ENCODE peak calls at places on chromosomes 5 and 9, in six cellular contexts. V is epithelial cell of esophagus, S is DND-41, B is thoracic aorta, Y is breast epithelium, R is MM.1S. O is an unnamed sample.

GRCh38 chr5:172837640-172838039 is 3.6 kb downstream of the ERGIC1 start:
- DNase-seq in V (no peak), S (peak), B (no peak), Y (peak), R (peak), O (peak)

GRCh38 chr5:1907616-1908015 is 24.9 kb upstream of the IRX4 start:
- DNase-seq in V (no peak), S (no peak), B (no peak), Y (peak), R (no peak), O (no peak)

GRCh38 chr9:136538599-136539426 is 7.0 kb downstream of the NOTCH1 start:
- DNase-seq in V (peak), S (no peak), B (no peak), Y (no peak), R (peak), O (no peak)

GRCh38 chr5:131605086-131605485 is 29.9 kb downstream of the RAPGEF6 start:
- DNase-seq in V (no peak), S (no peak), B (no peak), Y (no peak), R (no peak), O (no peak)

GRCh38 chr5:78638423-78638822 is 10.1 kb downstream of the LHFPL2 start:
- DNase-seq in V (peak), S (no peak), B (peak), Y (peak), R (no peak), O (no peak)

GRCh38 chr5:159337291-159337974 is 7.1 kb upstream of the IL12B start:
- DNase-seq in V (peak), S (no peak), B (no peak), Y (no peak), R (peak), O (no peak)

GRCh38 chr5:167971706-167972105 is 319.7 kb upstream of the WWC1 start:
- DNase-seq in V (no peak), S (no peak), B (no peak), Y (no peak), R (no peak), O (no peak)

GRCh38 chr5:130981663-130982062 is 183.4 kb downstream of the HINT1 start:
- DNase-seq in V (peak), S (no peak), B (no peak), Y (no peak), R (no peak), O (no peak)

GRCh38 chr9:124506433-124506832 is 766 bp downstream of the NR5A1 start:
- DNase-seq in V (no peak), S (no peak), B (no peak), Y (no peak), R (no peak), O (no peak)

DNA sequence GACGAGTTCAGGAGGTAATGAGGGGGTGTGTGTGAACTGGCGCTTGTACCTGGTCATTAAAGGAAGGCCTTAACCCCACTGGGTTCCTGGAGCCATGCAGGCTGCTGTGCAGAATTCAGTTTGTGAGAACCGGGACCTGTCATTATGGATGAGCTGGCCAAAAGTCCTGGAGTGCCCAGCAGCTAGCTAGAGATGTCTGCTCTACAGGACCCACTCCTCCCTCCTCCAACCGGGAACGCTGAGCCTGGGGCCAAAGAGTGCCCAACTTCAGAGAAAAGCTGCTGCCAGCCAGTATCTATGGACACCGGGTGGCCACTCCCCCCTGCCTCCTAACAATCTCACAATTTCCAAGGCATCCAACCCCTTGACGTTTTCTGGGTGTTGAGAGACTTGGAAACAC is 1.2 kb downstream of the ENTREP1 start:
- DNase-seq in V (no peak), S (no peak), B (no peak), Y (no peak), R (no peak), O (no peak)
- H3K4me3 ChIP-seq in V (peak), S (no peak), B (no peak), Y (peak), R (no peak), O (no peak)

DNA sequence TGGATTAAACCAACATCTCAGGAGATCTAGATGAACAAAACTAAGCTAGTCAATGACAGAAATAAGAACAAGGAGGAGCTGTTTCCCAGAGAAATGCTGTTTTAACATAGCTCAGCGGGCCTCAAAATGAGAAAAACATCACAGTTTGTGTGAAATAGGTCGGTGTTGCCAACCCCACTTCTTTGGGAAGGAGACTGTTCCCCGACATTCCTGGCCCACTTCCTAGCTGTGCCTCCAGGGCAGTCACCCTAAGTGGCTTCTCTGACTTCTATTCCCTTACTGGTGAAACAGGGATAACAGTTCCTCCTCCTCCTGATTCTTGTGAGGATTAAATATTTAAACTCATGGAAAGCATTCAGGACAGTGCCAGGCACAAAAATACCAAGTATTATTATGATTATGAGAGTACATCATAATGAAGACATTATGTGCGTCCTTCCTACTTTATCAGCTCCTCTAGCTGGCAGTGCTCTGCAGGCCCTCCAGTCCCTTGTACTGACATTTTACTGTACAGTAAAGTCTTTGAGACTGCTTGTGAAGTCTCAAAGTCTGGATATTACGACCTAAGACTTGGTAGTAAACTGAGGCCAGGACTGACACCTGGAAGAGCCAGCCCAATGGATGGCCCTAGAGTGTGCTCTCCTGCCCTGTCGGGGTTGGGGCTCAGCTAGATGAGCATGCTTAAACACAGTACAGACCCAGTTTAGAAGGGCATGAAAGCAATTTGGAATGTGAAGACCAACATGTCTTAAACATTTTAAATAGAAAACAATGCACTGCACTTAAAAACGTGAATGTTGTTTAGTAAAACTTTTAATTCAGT is 7.3 kb downstream of the ISCA1 start:
- DNase-seq in V (no peak), S (no peak), B (no peak), Y (no peak), R (no peak), O (no peak)
- TF ChIP-seq CTCF in V (no peak), S (no peak), B (no peak), Y (no peak), R (no peak), O (no peak)

GRCh38 chr9:134638503-134639090 is 3.0 kb upstream of the COL5A1 start:
- DNase-seq in V (no peak), S (no peak), B (no peak), Y (no peak), R (no peak), O (no peak)

GRCh38 chr9:134640491-134641172 is 971 bp upstream of the COL5A1 start:
- DNase-seq in V (no peak), S (no peak), B (no peak), Y (no peak), R (no peak), O (no peak)

GRCh38 chr9:134641989-134642384 is 384 bp downstream of the COL5A1 start:
- DNase-seq in V (no peak), S (no peak), B (no peak), Y (no peak), R (no peak), O (no peak)

GRCh38 chr9:134641173-134641985 is at the start of gene COL5A1:
- DNase-seq in V (peak), S (peak), B (peak), Y (peak), R (no peak), O (no peak)

DNA sequence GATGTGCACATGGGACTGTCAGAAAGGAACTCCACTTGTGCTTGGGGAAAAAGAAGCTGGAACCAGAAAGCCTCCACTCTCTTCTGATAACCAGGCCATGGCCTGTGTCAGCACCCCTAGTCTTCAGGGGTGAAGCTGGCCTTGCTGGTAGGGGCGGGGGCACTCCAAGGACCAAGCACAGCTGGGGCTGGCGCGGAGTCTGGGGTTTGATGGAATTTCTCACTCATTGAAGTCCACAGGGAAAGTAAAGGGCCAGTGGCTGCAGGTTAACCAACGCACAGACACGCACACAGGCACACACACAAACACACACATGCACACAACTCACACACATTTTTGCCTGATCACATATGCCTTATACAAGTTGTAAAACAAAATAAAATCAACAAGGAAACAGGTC is 1.6 kb upstream of the COL5A1 start:
- DNase-seq in V (no peak), S (no peak), B (no peak), Y (no peak), R (no peak), O (no peak)
- H3K4me3 ChIP-seq in V (no peak), S (no peak), B (no peak), Y (no peak), R (no peak), O (no peak)

DNA sequence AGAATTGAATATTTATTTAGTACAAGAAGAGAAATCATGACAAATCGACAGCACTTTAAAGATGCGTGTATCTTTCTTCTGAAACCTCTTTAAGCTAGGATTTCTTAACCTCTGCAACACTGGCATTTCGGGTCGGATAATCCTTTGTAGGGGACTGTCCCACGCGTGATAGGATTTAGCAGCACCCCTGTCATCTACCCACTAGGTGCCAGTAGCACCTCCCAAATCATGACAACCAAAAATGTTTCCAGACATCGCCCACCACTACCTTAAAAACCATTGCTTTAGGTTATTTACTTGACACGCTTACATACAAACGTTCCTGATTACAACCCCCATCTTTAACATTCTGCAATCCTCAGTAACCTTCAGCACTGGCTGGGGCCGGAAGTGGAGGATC is 223.1 kb downstream of the TRIM32 start:
- DNase-seq in V (no peak), S (no peak), B (no peak), Y (no peak), R (no peak), O (no peak)
- TF ChIP-seq CTCF in V (no peak), S (no peak), B (no peak), Y (no peak), R (no peak), O (no peak)

GRCh38 chr9:5632540-5632939 is 3.6 kb downstream of the RIC1 start:
- DNase-seq in V (peak), S (no peak), B (no peak), Y (no peak), R (no peak), O (no peak)

GRCh38 chr9:5629312-5630037 is 568 bp downstream of the RIC1 start:
- DNase-seq in V (peak), S (peak), B (no peak), Y (peak), R (peak), O (no peak)

GRCh38 chr9:5630038-5630507 is 1.2 kb downstream of the RIC1 start:
- DNase-seq in V (peak), S (no peak), B (no peak), Y (no peak), R (peak), O (no peak)

GRCh38 chr9:5633243-5633642 is 4.3 kb downstream of the RIC1 start:
- DNase-seq in V (peak), S (no peak), B (no peak), Y (no peak), R (no peak), O (no peak)

DNA sequence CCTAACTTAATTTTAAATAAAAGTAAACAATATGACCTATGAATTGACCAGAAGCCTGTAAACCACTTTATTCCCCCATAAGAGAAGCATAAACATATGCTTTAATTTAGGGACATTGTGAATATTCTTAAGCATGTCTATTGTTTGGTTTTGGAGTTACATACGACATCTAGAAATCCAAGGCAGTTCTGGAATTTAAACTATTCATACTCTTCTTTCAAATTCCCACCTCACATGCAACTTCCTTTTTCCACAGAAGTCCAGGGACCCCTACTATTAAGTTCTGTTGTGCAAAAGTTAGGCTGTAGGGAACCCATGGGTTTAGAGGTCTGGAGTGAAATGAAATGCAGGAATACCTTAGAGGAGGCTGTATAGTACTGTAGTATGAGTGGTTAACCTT is 2.1 kb downstream of the RIC1 start:
- DNase-seq in V (no peak), S (no peak), B (no peak), Y (no peak), R (no peak), O (no peak)
- H3K4me3 ChIP-seq in V (peak), S (peak), B (peak), Y (no peak), R (peak), O (peak)

GRCh38 chr5:181217805-181218065 is 5.3 kb upstream of the TRIM41 start:
- DNase-seq in V (no peak), S (no peak), B (no peak), Y (no peak), R (peak), O (peak)
- TF ChIP-seq CTCF in V (no peak), S (no peak), B (no peak), Y (no peak), R (no peak), O (no peak)

DNA sequence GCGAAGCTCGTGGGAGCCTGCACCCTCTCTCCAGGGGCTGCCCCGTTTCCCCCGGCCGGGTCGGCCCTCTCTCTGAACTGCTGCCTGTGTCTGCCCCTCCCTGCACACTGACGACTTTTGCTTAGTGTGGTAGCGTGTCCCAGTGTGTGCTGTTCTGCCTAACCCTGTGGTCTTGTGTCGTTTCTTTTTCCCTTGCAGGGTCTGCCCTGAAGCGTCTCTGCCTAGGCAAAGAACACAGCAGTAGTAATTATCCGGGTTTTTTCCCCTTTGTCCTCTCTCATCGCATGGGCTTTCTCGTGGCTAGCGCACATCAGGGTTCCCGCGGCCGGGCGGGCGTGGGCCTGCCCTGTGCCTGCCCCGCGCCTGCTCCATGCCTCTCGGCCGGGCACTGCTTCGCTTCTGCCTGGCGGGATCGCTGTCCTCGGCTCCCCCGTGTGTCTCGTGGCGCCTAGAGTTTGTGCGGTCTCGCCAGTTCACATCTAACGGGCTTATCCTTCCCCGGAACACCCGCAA is 122.7 kb downstream of the WNK2 start:
- DNase-seq in V (no peak), S (no peak), B (no peak), Y (peak), R (no peak), O (no peak)
- H3K4me3 ChIP-seq in V (no peak), S (no peak), B (no peak), Y (no peak), R (no peak), O (no peak)